ENCODE peak calls at places on chromosomes 12 and 14, in six cellular contexts. One of them, this sample, is unnamed.
A peak's percentile ranks its signal among the peaks of the same experiment; 100 is the strongest.

GRCh38 chr12:40216516-40217288 is 8.1 kb upstream of the LRRK2 start:
- DNase-seq in HepG2: no peak
- DNase-seq in A549: no peak
- DNase-seq in IMR-90: no peak
- DNase-seq in GM12878: no peak
- DNase-seq in K562: no peak
- DNase-seq in this sample: no peak

GRCh38 chr12:129613311-129613710 is 290.5 kb downstream of the TMEM132D start:
- DNase-seq in HepG2: no peak
- DNase-seq in A549: no peak
- DNase-seq in IMR-90: no peak
- DNase-seq in GM12878: no peak
- DNase-seq in K562: no peak
- DNase-seq in this sample: no peak

GRCh38 chr12:3148366-3149000 is 71.3 kb downstream of the TSPAN9 start:
- DNase-seq in HepG2: no peak
- DNase-seq in A549: no peak
- DNase-seq in IMR-90: peak; percentile 25
- DNase-seq in GM12878: no peak
- DNase-seq in K562: no peak
- DNase-seq in this sample: no peak

GRCh38 chr14:79090781-79091180 is 920.6 kb downstream of the NRXN3 start:
- DNase-seq in HepG2: no peak
- DNase-seq in A549: no peak
- DNase-seq in IMR-90: no peak
- DNase-seq in GM12878: no peak
- DNase-seq in K562: no peak
- DNase-seq in this sample: no peak

GRCh38 chr12:126114420-126114819 is 1049.2 kb downstream of the AACS start:
- DNase-seq in HepG2: no peak
- DNase-seq in A549: no peak
- DNase-seq in IMR-90: no peak
- DNase-seq in GM12878: no peak
- DNase-seq in K562: no peak
- DNase-seq in this sample: no peak

GRCh38 chr14:57921377-57921776 is 55.5 kb upstream of the SLC35F4 start:
- DNase-seq in HepG2: no peak
- DNase-seq in A549: no peak
- DNase-seq in IMR-90: no peak
- DNase-seq in GM12878: no peak
- DNase-seq in K562: no peak
- DNase-seq in this sample: no peak

GRCh38 chr12:109033239-109034196 is 12.7 kb upstream of the SVOP start:
- DNase-seq in HepG2: no peak
- DNase-seq in A549: no peak
- DNase-seq in IMR-90: no peak
- DNase-seq in GM12878: no peak
- DNase-seq in K562: no peak
- DNase-seq in this sample: no peak

GRCh38 chr14:89498836-89499235 is 81.8 kb upstream of the FOXN3 start:
- DNase-seq in HepG2: no peak
- DNase-seq in A549: no peak
- DNase-seq in IMR-90: no peak
- DNase-seq in GM12878: no peak
- DNase-seq in K562: no peak
- DNase-seq in this sample: no peak

GRCh38 chr14:89198544-89199329 is 218.3 kb downstream of the FOXN3 start:
- DNase-seq in HepG2: no peak
- DNase-seq in A549: no peak
- DNase-seq in IMR-90: peak; percentile 41
- DNase-seq in GM12878: no peak
- DNase-seq in K562: no peak
- DNase-seq in this sample: no peak

GRCh38 chr14:23929822-23930294 is 23.7 kb upstream of the DHRS4 start:
- DNase-seq in HepG2: peak; percentile 87
- DNase-seq in A549: peak; percentile 68
- DNase-seq in IMR-90: peak; percentile 69
- DNase-seq in GM12878: peak; percentile 25
- DNase-seq in K562: peak; percentile 74
- DNase-seq in this sample: peak; percentile 81

GRCh38 chr14:20501346-20501745 is 4.0 kb upstream of the RNASE10 start:
- DNase-seq in HepG2: no peak
- DNase-seq in A549: peak; percentile 10
- DNase-seq in IMR-90: peak; percentile 25
- DNase-seq in GM12878: no peak
- DNase-seq in K562: no peak
- DNase-seq in this sample: no peak

GRCh38 chr12:10249690-10250455 is 37.2 kb downstream of the GABARAPL1 start:
- DNase-seq in HepG2: no peak
- DNase-seq in A549: no peak
- DNase-seq in IMR-90: no peak
- DNase-seq in GM12878: no peak
- DNase-seq in K562: no peak
- DNase-seq in this sample: no peak

GRCh38 chr14:22026527-22026926 is 352.9 kb upstream of the OR4E1 start:
- DNase-seq in HepG2: no peak
- DNase-seq in A549: no peak
- DNase-seq in IMR-90: no peak
- DNase-seq in GM12878: no peak
- DNase-seq in K562: no peak
- DNase-seq in this sample: no peak

GRCh38 chr14:93068721-93069120 is 47.0 kb downstream of the ITPK1 start:
- DNase-seq in HepG2: no peak
- DNase-seq in A549: no peak
- DNase-seq in IMR-90: no peak
- DNase-seq in GM12878: no peak
- DNase-seq in K562: no peak
- DNase-seq in this sample: no peak

GRCh38 chr14:25552826-25553225 is 502.9 kb upstream of the STXBP6 start:
- DNase-seq in HepG2: no peak
- DNase-seq in A549: no peak
- DNase-seq in IMR-90: no peak
- DNase-seq in GM12878: no peak
- DNase-seq in K562: no peak
- DNase-seq in this sample: no peak

GRCh38 chr14:65225299-65226159 is 123.2 kb upstream of the MAX start:
- DNase-seq in HepG2: no peak
- DNase-seq in A549: no peak
- DNase-seq in IMR-90: no peak
- DNase-seq in GM12878: no peak
- DNase-seq in K562: no peak
- DNase-seq in this sample: no peak

GRCh38 chr14:77125275-77126073 is 16.1 kb downstream of the ZDHHC22 start:
- DNase-seq in HepG2: no peak
- DNase-seq in A549: no peak
- DNase-seq in IMR-90: no peak
- DNase-seq in GM12878: no peak
- DNase-seq in K562: no peak
- DNase-seq in this sample: peak; percentile 52

GRCh38 chr12:53468286-53468685 is 16.4 kb downstream of the PCBP2 start:
- DNase-seq in HepG2: no peak
- DNase-seq in A549: no peak
- DNase-seq in IMR-90: no peak
- DNase-seq in GM12878: no peak
- DNase-seq in K562: no peak
- DNase-seq in this sample: no peak

GRCh38 chr12:56157201-56158028 is 744 bp upstream of the MYL6 start:
- DNase-seq in HepG2: peak; percentile 92
- DNase-seq in A549: peak; percentile 87
- DNase-seq in IMR-90: peak; percentile 83
- DNase-seq in GM12878: no peak
- DNase-seq in K562: no peak
- DNase-seq in this sample: peak; percentile 63

GRCh38 chr14:99479903-99480855 is 480 bp downstream of the SETD3 start:
- DNase-seq in HepG2: peak; percentile 16
- DNase-seq in A549: peak; percentile 39
- DNase-seq in IMR-90: peak; percentile 65
- DNase-seq in GM12878: no peak
- DNase-seq in K562: peak; percentile 15
- DNase-seq in this sample: peak; percentile 61

GRCh38 chr14:85534435-85534834 is 4.5 kb downstream of the FLRT2 start:
- DNase-seq in HepG2: no peak
- DNase-seq in A549: no peak
- DNase-seq in IMR-90: peak; percentile 24
- DNase-seq in GM12878: no peak
- DNase-seq in K562: no peak
- DNase-seq in this sample: no peak

GRCh38 chr12:95608252-95609033 is 57.2 kb upstream of the USP44 start:
- DNase-seq in HepG2: peak; percentile 28
- DNase-seq in A549: peak; percentile 74
- DNase-seq in IMR-90: peak; percentile 76
- DNase-seq in GM12878: no peak
- DNase-seq in K562: no peak
- DNase-seq in this sample: no peak

GRCh38 chr12:125132698-125133400 is 67.6 kb downstream of the AACS start:
- DNase-seq in HepG2: no peak
- DNase-seq in A549: no peak
- DNase-seq in IMR-90: peak; percentile 51
- DNase-seq in GM12878: no peak
- DNase-seq in K562: no peak
- DNase-seq in this sample: no peak

DNA sequence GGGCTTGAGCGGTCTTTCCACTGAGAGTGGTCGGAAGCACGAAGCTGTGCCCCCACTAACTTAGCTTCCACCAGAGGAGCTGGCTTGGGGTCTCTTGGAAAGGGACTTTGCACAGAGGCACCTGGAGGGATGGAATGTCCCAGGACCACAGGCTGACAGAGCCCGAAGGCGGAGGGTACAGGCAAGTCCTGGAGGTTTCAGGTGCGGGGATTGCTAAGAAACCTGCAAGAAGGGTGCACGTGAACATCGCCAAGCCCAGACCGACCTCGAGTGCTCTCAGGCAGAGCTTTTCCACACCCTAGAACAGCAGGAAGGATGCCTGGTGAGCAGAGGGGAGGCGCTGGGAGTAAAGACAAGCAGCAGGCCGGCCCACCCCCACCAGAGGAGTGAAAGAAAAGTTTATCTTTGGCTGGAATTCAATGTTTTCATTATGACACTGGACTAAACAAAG is 61.6 kb downstream of the SERPINA3 start:
- DNase-seq in HepG2: no peak
- DNase-seq in A549: no peak
- DNase-seq in IMR-90: peak; percentile 65
- DNase-seq in GM12878: no peak
- DNase-seq in K562: no peak
- DNase-seq in this sample: no peak
- TF ChIP-seq SMC3 in HepG2: no peak
- TF ChIP-seq SMC3 in A549: no peak
- TF ChIP-seq SMC3 in IMR-90: no peak
- TF ChIP-seq SMC3 in GM12878: no peak
- TF ChIP-seq SMC3 in K562: no peak
- TF ChIP-seq SMC3 in this sample: no peak

DNA sequence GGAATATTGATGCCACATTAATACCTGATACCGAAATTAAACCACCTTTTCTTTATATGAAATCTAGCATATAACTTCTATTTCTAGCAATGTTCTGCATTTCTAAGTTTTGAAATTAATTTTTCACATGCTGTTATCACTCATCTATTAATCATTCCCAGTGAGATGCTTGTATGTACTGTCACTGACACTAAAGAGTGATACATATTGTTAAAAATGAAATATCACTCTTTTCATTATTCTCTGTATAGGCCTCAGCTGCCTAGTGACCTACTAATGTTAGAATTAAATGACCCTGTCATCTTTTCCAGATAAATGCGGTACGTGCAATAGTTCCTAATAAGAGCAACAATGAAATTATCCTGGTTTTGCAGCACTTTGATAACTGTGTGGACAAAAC is 49.7 kb upstream of the KCNH3 start:
- DNase-seq in HepG2: no peak
- DNase-seq in A549: no peak
- DNase-seq in IMR-90: no peak
- DNase-seq in GM12878: no peak
- DNase-seq in K562: no peak
- DNase-seq in this sample: no peak
- TF ChIP-seq SMC3 in HepG2: no peak
- TF ChIP-seq SMC3 in A549: no peak
- TF ChIP-seq SMC3 in IMR-90: no peak
- TF ChIP-seq SMC3 in GM12878: no peak
- TF ChIP-seq SMC3 in K562: no peak
- TF ChIP-seq SMC3 in this sample: no peak

DNA sequence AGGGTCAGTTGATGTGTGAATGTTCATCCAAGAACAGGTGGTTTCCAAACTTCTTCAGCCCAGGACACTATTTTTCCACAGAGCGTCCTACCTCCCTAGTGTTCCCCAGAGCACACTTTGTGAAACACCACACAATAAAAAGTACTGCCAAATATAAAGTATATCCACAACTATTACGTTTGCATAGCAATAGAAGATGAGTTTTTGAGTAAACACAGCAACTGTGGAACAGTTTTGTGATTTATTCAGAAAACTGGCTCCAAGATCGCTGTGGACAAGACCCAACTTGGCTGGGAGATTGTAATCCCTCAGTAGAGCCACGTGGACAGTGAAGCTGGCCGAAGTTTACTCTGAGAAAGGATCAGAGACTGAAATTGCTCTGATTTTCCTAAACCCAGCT is 14.5 kb upstream of the MAP1LC3B2 start:
- DNase-seq in HepG2: no peak
- DNase-seq in A549: no peak
- DNase-seq in IMR-90: no peak
- DNase-seq in GM12878: no peak
- DNase-seq in K562: no peak
- DNase-seq in this sample: no peak
- TF ChIP-seq SMC3 in HepG2: no peak
- TF ChIP-seq SMC3 in A549: no peak
- TF ChIP-seq SMC3 in IMR-90: no peak
- TF ChIP-seq SMC3 in GM12878: no peak
- TF ChIP-seq SMC3 in K562: no peak
- TF ChIP-seq SMC3 in this sample: no peak

GRCh38 chr12:6767592-6768384 is 1.6 kb downstream of the PTMS start:
- DNase-seq in HepG2: peak; percentile 68
- DNase-seq in A549: no peak
- DNase-seq in IMR-90: peak; percentile 33
- DNase-seq in GM12878: no peak
- DNase-seq in K562: peak; percentile 39
- DNase-seq in this sample: peak; percentile 46

GRCh38 chr12:6768385-6769002 is 2.3 kb downstream of the PTMS start:
- DNase-seq in HepG2: no peak
- DNase-seq in A549: no peak
- DNase-seq in IMR-90: peak; percentile 33
- DNase-seq in GM12878: no peak
- DNase-seq in K562: no peak
- DNase-seq in this sample: no peak

GRCh38 chr12:6770094-6770493 is 2.2 kb upstream of the LAG3 start:
- DNase-seq in HepG2: no peak
- DNase-seq in A549: no peak
- DNase-seq in IMR-90: no peak
- DNase-seq in GM12878: no peak
- DNase-seq in K562: no peak
- DNase-seq in this sample: no peak

GRCh38 chr12:6769681-6770080 is 2.6 kb upstream of the LAG3 start:
- DNase-seq in HepG2: no peak
- DNase-seq in A549: no peak
- DNase-seq in IMR-90: no peak
- DNase-seq in GM12878: no peak
- DNase-seq in K562: no peak
- DNase-seq in this sample: no peak

DNA sequence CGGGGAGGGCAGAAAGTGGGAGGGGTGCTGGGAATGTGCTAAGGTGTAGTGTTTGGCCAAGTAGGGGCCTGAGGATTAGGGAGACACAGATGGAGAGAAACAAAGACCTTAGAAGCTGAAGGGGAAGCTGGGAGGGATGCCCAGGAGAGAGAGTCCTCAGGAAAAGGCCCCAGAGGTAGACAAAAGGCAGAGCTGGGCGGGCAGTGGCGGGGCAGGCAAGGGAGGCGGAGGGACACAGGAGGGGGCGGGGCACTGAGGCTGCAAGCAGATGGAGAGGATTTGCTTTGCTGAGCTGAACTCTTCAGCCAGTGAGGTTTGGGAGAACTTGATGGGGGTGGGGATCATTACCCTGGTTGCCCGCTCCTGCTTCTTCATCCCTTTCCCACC is 2.8 kb downstream of the PTMS start:
- DNase-seq in HepG2: no peak
- DNase-seq in A549: peak; percentile 54
- DNase-seq in IMR-90: peak; percentile 29
- DNase-seq in GM12878: no peak
- DNase-seq in K562: no peak
- DNase-seq in this sample: peak; percentile 81
- TF ChIP-seq SMC3 in HepG2: no peak
- TF ChIP-seq SMC3 in A549: no peak
- TF ChIP-seq SMC3 in IMR-90: no peak
- TF ChIP-seq SMC3 in GM12878: no peak
- TF ChIP-seq SMC3 in K562: no peak
- TF ChIP-seq SMC3 in this sample: no peak